ENCODE peak calls at places on chromosomes 5 and 9, in seven cellular contexts. One of them, this sample, is unnamed.
A peak's percentile ranks its signal among the peaks of the same experiment; 100 is the strongest.

GRCh38 chr5:2779459-2779858 is 28.0 kb upstream of the IRX2 start:
- DNase-seq in A549: no peak
- DNase-seq in ovary: no peak
- DNase-seq in stomach: no peak
- DNase-seq in sigmoid colon: no peak
- DNase-seq in transverse colon: no peak
- DNase-seq in tibial nerve: no peak
- DNase-seq in this sample: no peak

GRCh38 chr5:71836547-71837112 is 117.6 kb downstream of the CARTPT start:
- DNase-seq in sigmoid colon: no peak
- DNase-seq in A549: no peak
- DNase-seq in tibial nerve: no peak
- DNase-seq in transverse colon: no peak
- DNase-seq in ovary: no peak
- DNase-seq in stomach: no peak
- DNase-seq in this sample: no peak

GRCh38 chr9:556675-557074 is 284.8 kb upstream of the DMRT1 start:
- DNase-seq in stomach: no peak
- DNase-seq in tibial nerve: no peak
- DNase-seq in sigmoid colon: no peak
- DNase-seq in A549: no peak
- DNase-seq in ovary: no peak
- DNase-seq in transverse colon: no peak
- DNase-seq in this sample: no peak

GRCh38 chr9:124423591-124423990 is 8.3 kb upstream of the PSMB7 start:
- DNase-seq in ovary: no peak
- DNase-seq in transverse colon: no peak
- DNase-seq in A549: no peak
- DNase-seq in sigmoid colon: peak; percentile 52
- DNase-seq in stomach: no peak
- DNase-seq in tibial nerve: no peak
- DNase-seq in this sample: no peak

GRCh38 chr9:22392523-22392922 is 54.1 kb upstream of the DMRTA1 start:
- DNase-seq in ovary: no peak
- DNase-seq in tibial nerve: no peak
- DNase-seq in sigmoid colon: no peak
- DNase-seq in transverse colon: no peak
- DNase-seq in A549: no peak
- DNase-seq in stomach: no peak
- DNase-seq in this sample: no peak

GRCh38 chr5:142219146-142219545 is 105.7 kb downstream of the SPRY4 start:
- DNase-seq in ovary: no peak
- DNase-seq in transverse colon: no peak
- DNase-seq in sigmoid colon: no peak
- DNase-seq in A549: no peak
- DNase-seq in tibial nerve: no peak
- DNase-seq in stomach: no peak
- DNase-seq in this sample: no peak

GRCh38 chr5:105034335-105034734 is 1471.7 kb upstream of the NUDT12 start:
- DNase-seq in A549: no peak
- DNase-seq in ovary: no peak
- DNase-seq in stomach: no peak
- DNase-seq in sigmoid colon: no peak
- DNase-seq in tibial nerve: no peak
- DNase-seq in transverse colon: no peak
- DNase-seq in this sample: no peak

GRCh38 chr9:89743216-89743575 is 138.4 kb downstream of the GADD45G start:
- DNase-seq in sigmoid colon: no peak
- DNase-seq in stomach: no peak
- DNase-seq in A549: no peak
- DNase-seq in ovary: no peak
- DNase-seq in transverse colon: no peak
- DNase-seq in tibial nerve: no peak
- DNase-seq in this sample: no peak

GRCh38 chr5:122195784-122196394 is 66.5 kb downstream of the ZNF474 start:
- DNase-seq in ovary: no peak
- DNase-seq in A549: peak; percentile 19
- DNase-seq in sigmoid colon: no peak
- DNase-seq in transverse colon: no peak
- DNase-seq in tibial nerve: peak; percentile 51
- DNase-seq in stomach: no peak
- DNase-seq in this sample: no peak

GRCh38 chr9:28120241-28121025 is 547.2 kb upstream of the C9orf72 start:
- DNase-seq in tibial nerve: no peak
- DNase-seq in stomach: no peak
- DNase-seq in ovary: no peak
- DNase-seq in A549: no peak
- DNase-seq in transverse colon: no peak
- DNase-seq in sigmoid colon: no peak
- DNase-seq in this sample: no peak

GRCh38 chr9:133943781-133944745 is 48.1 kb downstream of the VAV2 start:
- DNase-seq in ovary: no peak
- DNase-seq in stomach: no peak
- DNase-seq in sigmoid colon: peak; percentile 60
- DNase-seq in transverse colon: no peak
- DNase-seq in A549: no peak
- DNase-seq in tibial nerve: no peak
- DNase-seq in this sample: peak; percentile 52

GRCh38 chr9:91659529-91660294 is 236.1 kb upstream of the NFIL3 start:
- DNase-seq in tibial nerve: no peak
- DNase-seq in stomach: no peak
- DNase-seq in ovary: no peak
- DNase-seq in sigmoid colon: no peak
- DNase-seq in A549: peak; percentile 35
- DNase-seq in transverse colon: no peak
- DNase-seq in this sample: no peak

GRCh38 chr5:88727705-88728313 is 155.2 kb downstream of the MEF2C start:
- DNase-seq in A549: no peak
- DNase-seq in tibial nerve: no peak
- DNase-seq in sigmoid colon: no peak
- DNase-seq in stomach: no peak
- DNase-seq in ovary: no peak
- DNase-seq in transverse colon: no peak
- DNase-seq in this sample: no peak

GRCh38 chr9:70263421-70263820 is 4.6 kb downstream of the SMC5 start:
- DNase-seq in stomach: no peak
- DNase-seq in sigmoid colon: no peak
- DNase-seq in A549: no peak
- DNase-seq in tibial nerve: no peak
- DNase-seq in ovary: no peak
- DNase-seq in transverse colon: no peak
- DNase-seq in this sample: no peak

GRCh38 chr9:13744233-13744954 is 464.9 kb upstream of the MPDZ start:
- DNase-seq in sigmoid colon: no peak
- DNase-seq in A549: no peak
- DNase-seq in transverse colon: no peak
- DNase-seq in stomach: no peak
- DNase-seq in ovary: no peak
- DNase-seq in tibial nerve: no peak
- DNase-seq in this sample: no peak

GRCh38 chr5:2022436-2022835 is 139.7 kb upstream of the IRX4 start:
- DNase-seq in stomach: no peak
- DNase-seq in transverse colon: no peak
- DNase-seq in ovary: no peak
- DNase-seq in A549: no peak
- DNase-seq in tibial nerve: no peak
- DNase-seq in sigmoid colon: no peak
- DNase-seq in this sample: no peak

GRCh38 chr5:9621379-9621903 is 8.7 kb downstream of the TAS2R1 start:
- DNase-seq in stomach: no peak
- DNase-seq in A549: no peak
- DNase-seq in tibial nerve: no peak
- DNase-seq in sigmoid colon: no peak
- DNase-seq in ovary: no peak
- DNase-seq in transverse colon: no peak
- DNase-seq in this sample: no peak

GRCh38 chr5:37777472-37778135 is 62.2 kb downstream of the GDNF start:
- DNase-seq in ovary: no peak
- DNase-seq in sigmoid colon: peak; percentile 94
- DNase-seq in A549: no peak
- DNase-seq in tibial nerve: no peak
- DNase-seq in stomach: peak; percentile 34
- DNase-seq in transverse colon: peak; percentile 39
- DNase-seq in this sample: peak; percentile 6

GRCh38 chr5:74641014-74641777 is 668 bp upstream of the ENC1 start:
- DNase-seq in transverse colon: peak; percentile 93
- DNase-seq in A549: peak; percentile 66
- DNase-seq in stomach: peak; percentile 80
- DNase-seq in ovary: peak; percentile 67
- DNase-seq in tibial nerve: peak; percentile 63
- DNase-seq in sigmoid colon: peak; percentile 81
- DNase-seq in this sample: peak; percentile 87

GRCh38 chr9:133362359-133363044 is 6.2 kb downstream of the SURF2 start:
- DNase-seq in A549: no peak
- DNase-seq in stomach: no peak
- DNase-seq in sigmoid colon: no peak
- DNase-seq in transverse colon: no peak
- DNase-seq in tibial nerve: no peak
- DNase-seq in ovary: no peak
- DNase-seq in this sample: peak; percentile 80

GRCh38 chr9:134225816-134226215 is 61.5 kb upstream of the RNU6ATAC start:
- DNase-seq in stomach: no peak
- DNase-seq in sigmoid colon: peak; percentile 58
- DNase-seq in ovary: no peak
- DNase-seq in A549: no peak
- DNase-seq in tibial nerve: no peak
- DNase-seq in transverse colon: no peak
- DNase-seq in this sample: no peak

DNA sequence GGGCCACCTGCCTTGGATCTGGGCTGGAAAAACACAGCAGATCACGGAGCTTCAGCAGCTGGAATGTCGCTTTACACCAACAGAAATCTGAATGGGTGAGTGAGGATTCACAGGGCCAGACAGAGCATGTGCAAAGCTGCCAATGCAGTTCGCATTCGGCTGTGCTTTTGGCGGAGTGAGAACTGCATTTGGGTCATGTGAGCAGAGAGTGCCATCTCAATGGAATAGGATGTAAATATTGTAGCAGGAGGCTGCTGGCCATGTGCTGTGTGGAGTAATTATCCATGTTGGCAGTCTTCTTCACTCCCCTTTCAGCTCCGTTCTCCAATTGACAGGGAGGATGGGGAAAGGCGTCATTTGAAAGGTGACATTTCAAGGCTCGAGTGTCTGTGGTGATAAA is at the start of gene ANKRD55:
- DNase-seq in A549: no peak
- DNase-seq in stomach: no peak
- DNase-seq in sigmoid colon: no peak
- DNase-seq in tibial nerve: no peak
- DNase-seq in transverse colon: no peak
- DNase-seq in ovary: no peak
- DNase-seq in this sample: no peak
- TF ChIP-seq EP300 in A549: no peak
- TF ChIP-seq EP300 in stomach: no peak
- TF ChIP-seq EP300 in sigmoid colon: no peak
- TF ChIP-seq EP300 in tibial nerve: no peak
- TF ChIP-seq EP300 in transverse colon: no peak
- TF ChIP-seq EP300 in ovary: no peak
- TF ChIP-seq EP300 in this sample: no peak

DNA sequence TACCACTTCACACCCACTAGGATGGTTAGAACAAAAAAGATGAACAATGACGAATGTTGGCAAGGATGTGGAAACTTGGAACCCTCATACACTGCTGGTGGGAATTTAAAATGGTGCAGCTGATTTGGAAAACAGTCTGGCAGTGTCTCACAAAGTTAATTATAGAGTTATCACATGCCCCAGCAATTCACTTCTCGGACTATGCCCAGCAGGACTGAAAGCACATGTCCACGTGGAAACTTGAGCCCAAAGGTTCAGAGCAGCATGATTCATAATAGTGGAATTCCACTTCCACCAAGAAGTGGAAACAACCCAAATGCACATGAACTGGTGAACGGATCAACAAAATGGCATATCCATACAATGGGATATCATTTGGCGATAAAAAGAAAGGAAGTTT is 84.9 kb upstream of the HRH2 start:
- DNase-seq in A549: no peak
- DNase-seq in ovary: no peak
- DNase-seq in transverse colon: peak; percentile 37
- DNase-seq in tibial nerve: no peak
- DNase-seq in stomach: no peak
- DNase-seq in sigmoid colon: no peak
- DNase-seq in this sample: no peak
- TF ChIP-seq POLR2A in A549: no peak
- TF ChIP-seq POLR2A in ovary: no peak
- TF ChIP-seq POLR2A in transverse colon: no peak
- TF ChIP-seq POLR2A in tibial nerve: no peak
- TF ChIP-seq POLR2A in stomach: no peak
- TF ChIP-seq POLR2A in sigmoid colon: no peak
- TF ChIP-seq POLR2A in this sample: no peak

DNA sequence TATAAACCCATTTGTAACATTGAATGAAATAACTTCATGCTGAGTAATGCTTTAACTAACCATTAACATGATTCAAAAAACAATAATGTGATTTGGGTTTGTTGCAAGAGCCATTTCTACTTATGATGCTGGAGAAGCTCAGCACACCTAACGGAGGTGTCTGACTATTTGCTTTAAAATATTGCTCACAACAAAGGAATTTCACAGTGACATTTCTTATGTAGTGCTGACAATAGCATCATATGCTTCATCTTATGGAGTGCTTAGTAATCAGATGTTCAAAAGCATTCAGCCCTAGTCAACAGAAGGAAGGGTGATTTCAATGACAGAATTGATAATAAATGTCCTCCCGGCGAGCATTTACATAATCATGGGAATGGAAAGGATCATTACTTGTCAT is 1003.3 kb upstream of the COX7C start:
- DNase-seq in ovary: no peak
- DNase-seq in A549: no peak
- DNase-seq in tibial nerve: no peak
- DNase-seq in stomach: no peak
- DNase-seq in transverse colon: no peak
- DNase-seq in sigmoid colon: no peak
- DNase-seq in this sample: no peak
- TF ChIP-seq EP300 in ovary: no peak
- TF ChIP-seq EP300 in A549: no peak
- TF ChIP-seq EP300 in tibial nerve: no peak
- TF ChIP-seq EP300 in stomach: no peak
- TF ChIP-seq EP300 in transverse colon: no peak
- TF ChIP-seq EP300 in sigmoid colon: no peak
- TF ChIP-seq EP300 in this sample: no peak

GRCh38 chr5:87390576-87391199 is 22.0 kb downstream of the CCNH start:
- DNase-seq in A549: no peak
- DNase-seq in tibial nerve: no peak
- DNase-seq in ovary: no peak
- DNase-seq in sigmoid colon: no peak
- DNase-seq in stomach: no peak
- DNase-seq in transverse colon: no peak
- DNase-seq in this sample: no peak

GRCh38 chr5:87389635-87390034 is 23.1 kb downstream of the CCNH start:
- DNase-seq in A549: no peak
- DNase-seq in ovary: no peak
- DNase-seq in stomach: no peak
- DNase-seq in sigmoid colon: no peak
- DNase-seq in transverse colon: no peak
- DNase-seq in tibial nerve: no peak
- DNase-seq in this sample: no peak

GRCh38 chr5:87390075-87390474 is 22.7 kb downstream of the CCNH start:
- DNase-seq in ovary: no peak
- DNase-seq in stomach: no peak
- DNase-seq in sigmoid colon: no peak
- DNase-seq in A549: no peak
- DNase-seq in tibial nerve: no peak
- DNase-seq in transverse colon: no peak
- DNase-seq in this sample: no peak

GRCh38 chr5:87385794-87386193 is 26.9 kb downstream of the CCNH start:
- DNase-seq in sigmoid colon: no peak
- DNase-seq in transverse colon: no peak
- DNase-seq in stomach: no peak
- DNase-seq in A549: no peak
- DNase-seq in ovary: no peak
- DNase-seq in tibial nerve: no peak
- DNase-seq in this sample: no peak

GRCh38 chr5:87388129-87388528 is 24.6 kb downstream of the CCNH start:
- DNase-seq in transverse colon: no peak
- DNase-seq in ovary: no peak
- DNase-seq in tibial nerve: no peak
- DNase-seq in stomach: no peak
- DNase-seq in A549: no peak
- DNase-seq in sigmoid colon: no peak
- DNase-seq in this sample: no peak
- TF ChIP-seq POLR2A in transverse colon: no peak
- TF ChIP-seq POLR2A in ovary: no peak
- TF ChIP-seq POLR2A in tibial nerve: no peak
- TF ChIP-seq POLR2A in stomach: no peak
- TF ChIP-seq POLR2A in A549: no peak
- TF ChIP-seq POLR2A in sigmoid colon: no peak
- TF ChIP-seq POLR2A in this sample: no peak

This sample was measured in upper lobe of left lung.